ENCODE peak calls at places on chromosomes 12 and 14, in five cellular contexts. S is A549, J is H1, K is stomach, V is esophagus muscularis mucosa. T is an unnamed sample.

GRCh38 chr12:66210840-66211239 is 21.8 kb downstream of the IRAK3 start:
- DNase-seq in S (no peak), J (no peak), K (no peak), V (no peak), T (no peak)

GRCh38 chr14:55707365-55707804 is 127.4 kb downstream of the KTN1 start:
- DNase-seq in S (peak), J (no peak), K (no peak), V (no peak), T (no peak)

GRCh38 chr12:71197460-71197859 is 39.7 kb upstream of the TSPAN8 start:
- DNase-seq in S (no peak), J (no peak), K (no peak), V (no peak), T (no peak)

GRCh38 chr12:127628655-127629054 is 638.3 kb upstream of the TMEM132C start:
- DNase-seq in S (no peak), J (no peak), K (no peak), V (no peak), T (no peak)

GRCh38 chr12:49537709-49538601 is 875 bp upstream of the KCNH3 start:
- DNase-seq in S (peak), J (no peak), K (peak), V (no peak), T (no peak)

GRCh38 chr12:54879579-54879978 is 25.3 kb downstream of the MUCL1 start:
- DNase-seq in S (no peak), J (no peak), K (no peak), V (no peak), T (no peak)

GRCh38 chr12:113063396-113064350 is 7.1 kb downstream of the DTX1 start:
- DNase-seq in S (no peak), J (no peak), K (no peak), V (no peak), T (no peak)

GRCh38 chr12:7433276-7433822 is 10.6 kb downstream of the CD163L1 start:
- DNase-seq in S (peak), J (no peak), K (no peak), V (no peak), T (no peak)

GRCh38 chr12:114916124-114916523 is 232.1 kb upstream of the TBX3 start:
- DNase-seq in S (no peak), J (no peak), K (no peak), V (no peak), T (no peak)

GRCh38 chr12:104769207-104769606 is 188.9 kb downstream of the SLC41A2 start:
- DNase-seq in S (no peak), J (no peak), K (no peak), V (peak), T (no peak)

GRCh38 chr12:57735198-57735855 is 3.2 kb downstream of the AGAP2 start:
- DNase-seq in S (no peak), J (no peak), K (no peak), V (no peak), T (peak)

GRCh38 chr12:65643595-65644386 is 180.5 kb upstream of the HMGA2 start:
- DNase-seq in S (no peak), J (no peak), K (no peak), V (no peak), T (no peak)

GRCh38 chr12:84653482-84653881 is 259.1 kb downstream of the SLC6A15 start:
- DNase-seq in S (no peak), J (no peak), K (no peak), V (no peak), T (no peak)

GRCh38 chr12:97778111-97778510 is 315.5 kb downstream of the RMST start:
- DNase-seq in S (no peak), J (no peak), K (no peak), V (no peak), T (no peak)

GRCh38 chr14:99653618-99654017 is 8.7 kb downstream of the HHIPL1 start:
- DNase-seq in S (no peak), J (no peak), K (no peak), V (no peak), T (no peak)

GRCh38 chr14:103385994-103386491 is 828 bp downstream of the MARK3 start:
- DNase-seq in S (no peak), J (no peak), K (peak), V (no peak), T (no peak)

GRCh38 chr12:15701721-15702156 is 87.4 kb downstream of the EPS8 start:
- DNase-seq in S (no peak), J (no peak), K (no peak), V (no peak), T (no peak)

GRCh38 chr12:94165670-94166069 is 17.3 kb downstream of the PLXNC1 start:
- DNase-seq in S (no peak), J (no peak), K (no peak), V (no peak), T (no peak)

GRCh38 chr12:45634273-45634917 is 95.1 kb upstream of the ARID2 start:
- DNase-seq in S (no peak), J (no peak), K (no peak), V (no peak), T (no peak)

GRCh38 chr14:105211758-105212089 is 30.6 kb upstream of the NUDT14 start:
- DNase-seq in S (no peak), J (no peak), K (no peak), V (no peak), T (no peak)
- H3K4me3 ChIP-seq in S (no peak), J (no peak), K (no peak), V (no peak), T (no peak)

GRCh38 chr12:22201101-22201500 is 133.4 kb downstream of the ST8SIA1 start:
- DNase-seq in S (no peak), J (no peak), K (no peak), V (no peak), T (no peak)

GRCh38 chr12:22206111-22206728 is 128.3 kb downstream of the ST8SIA1 start:
- DNase-seq in S (no peak), J (no peak), K (no peak), V (no peak), T (no peak)

DNA sequence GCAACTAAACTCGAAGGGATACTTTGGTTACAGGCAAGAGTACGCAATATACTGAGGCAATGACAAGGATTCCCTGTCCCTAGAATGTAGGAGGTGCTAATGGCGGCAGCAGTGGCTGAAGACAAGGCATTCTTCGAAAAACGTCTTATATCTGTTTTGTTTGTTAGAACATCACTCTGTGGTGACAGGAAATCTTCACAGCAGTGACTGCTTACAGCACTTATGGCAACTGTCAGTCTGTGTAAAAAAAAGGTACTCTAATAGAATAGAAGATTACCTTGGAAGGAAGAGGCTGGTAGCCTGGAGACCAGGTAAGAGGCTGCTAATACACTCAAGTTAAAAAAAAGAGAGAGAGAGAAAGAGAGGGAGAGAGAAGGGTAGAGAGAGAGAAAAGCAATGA is 131.7 kb downstream of the ST8SIA1 start:
- DNase-seq in S (no peak), J (no peak), K (no peak), V (no peak), T (no peak)
- TF ChIP-seq EP300 in S (no peak), J (no peak), K (no peak), V (no peak), T (no peak)

DNA sequence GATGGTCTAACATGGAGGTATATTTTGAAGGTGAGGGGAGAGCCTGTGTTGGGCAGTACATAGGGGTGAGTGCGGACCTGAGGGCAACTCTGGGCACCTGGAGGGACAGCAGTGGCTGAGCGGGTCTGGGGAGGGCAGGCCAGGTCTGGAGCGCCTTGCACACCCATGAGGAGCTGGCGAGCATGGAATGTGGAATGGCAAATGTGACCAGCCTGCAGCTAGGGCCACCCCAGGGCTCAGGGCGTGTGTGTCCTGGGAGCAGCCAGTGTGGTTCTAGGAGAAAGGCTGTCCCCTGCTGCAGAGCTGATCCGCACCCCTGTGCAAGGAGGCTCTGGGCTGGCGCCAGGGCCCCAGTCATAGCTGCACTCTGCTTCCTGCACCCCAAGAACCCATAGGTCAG is 24.5 kb downstream of the BCL7A start:
- DNase-seq in S (no peak), J (no peak), K (no peak), V (no peak), T (no peak)
- H3K4me3 ChIP-seq in S (no peak), J (no peak), K (no peak), V (no peak), T (no peak)

GRCh38 chr12:122866379-122866778 is 29.5 kb downstream of the VPS37B start:
- DNase-seq in S (no peak), J (no peak), K (peak), V (no peak), T (peak)
- TF ChIP-seq EP300 in S (no peak), J (no peak), K (no peak), V (no peak), T (no peak)

DNA sequence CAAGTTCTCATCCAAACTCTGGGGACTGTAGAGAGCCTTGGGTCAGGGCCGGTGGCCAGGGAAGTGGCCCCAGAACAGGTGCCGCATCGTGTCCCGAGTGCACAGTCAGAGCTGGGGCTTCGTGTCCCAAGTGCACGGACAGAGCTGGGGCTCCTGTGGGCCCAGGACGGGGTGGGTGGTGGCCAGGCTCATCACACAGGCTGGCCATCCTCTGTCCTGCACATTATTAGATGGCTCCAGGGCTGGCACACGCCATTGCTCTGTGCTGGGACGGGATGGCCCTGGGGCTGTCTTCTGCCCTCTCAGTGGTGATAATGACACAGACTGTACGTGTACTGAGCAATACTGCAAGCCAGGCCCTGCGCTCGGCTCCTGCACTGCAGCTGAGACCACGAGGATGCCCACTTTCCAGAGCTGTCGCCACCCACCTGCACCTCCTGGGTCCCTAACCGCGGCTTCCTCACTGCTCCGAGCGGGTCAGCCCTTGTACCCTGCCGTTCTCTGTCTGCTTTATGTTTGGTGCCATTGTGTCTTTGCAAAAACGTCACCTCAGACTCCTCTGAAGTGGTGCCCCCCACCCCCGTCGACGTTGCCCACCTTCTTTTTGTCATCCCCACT is 1.9 kb downstream of the FBRSL1 start:
- DNase-seq in S (no peak), J (no peak), K (no peak), V (no peak), T (no peak)
- H3K4me3 ChIP-seq in S (peak), J (no peak), K (peak), V (peak), T (peak)

DNA sequence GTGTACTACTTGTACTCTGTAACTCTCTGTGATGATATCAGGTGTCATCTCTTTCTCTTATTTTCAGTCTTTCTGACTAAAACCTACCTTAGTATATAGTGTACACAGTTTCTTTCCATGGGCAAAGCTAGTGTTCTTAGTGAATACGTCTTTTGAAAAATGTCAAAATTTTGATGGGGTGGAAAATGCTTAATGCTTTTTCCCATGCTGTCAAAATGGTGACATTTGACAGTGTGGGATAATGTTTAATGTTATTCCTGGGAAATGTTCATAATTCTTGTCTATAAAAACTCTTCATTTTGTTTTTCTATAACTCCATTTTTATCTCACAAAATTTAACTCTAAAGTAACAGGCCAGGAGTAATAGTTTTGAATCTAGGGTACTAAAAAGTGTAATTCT is 742.7 kb upstream of the FOXG1 start:
- DNase-seq in S (no peak), J (no peak), K (no peak), V (no peak), T (no peak)
- TF ChIP-seq EP300 in S (no peak), J (no peak), K (no peak), V (no peak), T (no peak)

T was measured in suprapubic skin.